ENCODE peak calls at places on chromosomes 6 and 20, in four cellular contexts. Q is GM06990, Z is body of pancreas, C is Panc1. K is an unnamed sample.

GRCh38 chr6:24683297-24684296 is 16.7 kb downstream of the ACOT13 start:
- DNase-seq in Q (no peak), Z (no peak), C (no peak), K (no peak)

GRCh38 chr6:63458480-63459115 is 113.7 kb upstream of the LOC128125822 start:
- DNase-seq in Q (no peak), Z (peak; percentile 32), C (no peak), K (peak; percentile 64)

GRCh38 chr6:159969921-159970320 is 1.0 kb downstream of the IGF2R start:
- DNase-seq in Q (no peak), Z (peak; percentile 71), C (no peak), K (no peak)

GRCh38 chr6:35063701-35064507 is 77.2 kb downstream of the TCP11 start:
- DNase-seq in Q (no peak), Z (no peak), C (no peak), K (no peak)

GRCh38 chr6:30931959-30932645 is at the start of gene SFTA2:
- DNase-seq in Q (no peak), Z (no peak), C (no peak), K (no peak)

GRCh38 chr20:14127831-14128230 is 132.5 kb downstream of the MACROD2 start:
- DNase-seq in Q (no peak), Z (no peak), C (no peak), K (no peak)

GRCh38 chr6:160790028-160790792 is 88.2 kb downstream of the PLG start:
- DNase-seq in Q (peak; percentile 44), Z (no peak), C (no peak), K (no peak)

GRCh38 chr6:14120556-14120955 is 3.0 kb downstream of the CD83 start:
- DNase-seq in Q (no peak), Z (no peak), C (no peak), K (no peak)

GRCh38 chr6:113458368-113459010 is 398.7 kb upstream of the MARCKS start:
- DNase-seq in Q (no peak), Z (no peak), C (no peak), K (no peak)

GRCh38 chr6:27608916-27609883 is 136.3 kb upstream of the ZNF184 start:
- DNase-seq in Q (no peak), Z (peak; percentile 26), C (peak; percentile 91), K (no peak)
- TF ChIP-seq CTCF in Q (peak; percentile 85), Z (peak; percentile 60), C (peak; percentile 96), K (peak; percentile 95)

DNA sequence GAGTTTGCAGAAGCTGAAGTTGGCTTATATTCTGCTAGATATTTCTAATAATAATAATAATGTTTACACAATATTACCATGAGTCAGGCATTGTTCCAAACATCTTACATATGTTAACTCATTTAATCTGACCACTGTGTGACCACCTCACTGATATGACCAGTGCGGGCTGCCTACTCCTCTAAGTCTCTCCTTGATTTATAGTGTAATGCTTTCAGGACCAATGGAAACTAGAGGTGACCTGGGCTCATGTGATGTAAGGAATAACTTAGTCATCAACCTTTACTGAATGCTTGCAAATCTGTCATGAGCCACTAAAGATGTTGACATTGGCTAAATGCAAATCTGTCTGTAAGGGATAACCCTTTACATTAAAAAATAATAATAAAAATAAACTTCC is 51.1 kb upstream of the GPR6 start:
- DNase-seq in Q (no peak), Z (no peak), C (peak; percentile 2), K (no peak)
- H3K4me3 ChIP-seq in Q (no peak overlapping the region), Z (no peak overlapping the region), C (no peak overlapping the region), K (no peak overlapping the region)

GRCh38 chr6:163014736-163015135 is 287.0 kb downstream of the PACRG start:
- DNase-seq in Q (no peak), Z (no peak), C (no peak), K (no peak)
- TF ChIP-seq CTCF in Q (no peak), Z (no peak), C (no peak), K (no peak)

GRCh38 chr20:9053108-9053507 is 15.8 kb upstream of the PLCB4 start:
- DNase-seq in Q (no peak), Z (no peak), C (no peak), K (no peak)

GRCh38 chr20:9054176-9054575 is 14.7 kb upstream of the PLCB4 start:
- DNase-seq in Q (no peak), Z (no peak), C (no peak), K (no peak)

GRCh38 chr20:9052136-9052535 is 16.8 kb upstream of the PLCB4 start:
- DNase-seq in Q (no peak), Z (no peak), C (no peak), K (no peak)

DNA sequence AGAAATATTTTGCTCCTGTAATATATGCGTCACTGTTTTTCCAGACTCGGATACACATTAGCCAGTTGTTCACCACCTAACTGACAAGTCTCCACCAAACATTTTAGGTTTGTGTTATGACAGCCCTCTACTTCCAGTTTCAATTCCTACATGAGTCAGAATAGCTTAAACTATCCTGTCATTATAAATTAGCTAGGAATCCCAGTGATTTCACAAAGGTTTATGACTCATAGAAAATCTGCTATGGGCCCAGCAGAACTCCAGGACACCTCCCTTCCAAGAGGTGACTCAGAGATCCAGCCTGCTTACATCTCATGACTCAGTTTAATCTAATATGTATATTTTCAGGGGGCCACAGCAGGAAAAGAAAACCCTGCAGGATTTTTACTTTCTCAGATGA is 17.4 kb upstream of the PLCB4 start:
- DNase-seq in Q (no peak), Z (peak; percentile 16), C (peak; percentile 30), K (peak; percentile 98)
- H3K4me3 ChIP-seq in Q (no peak overlapping the region), Z (no peak overlapping the region), C (no peak overlapping the region), K (no peak overlapping the region)

GRCh38 chr6:88481519-88481918 is 315.4 kb upstream of the CNR1 start:
- DNase-seq in Q (no peak), Z (no peak), C (no peak), K (no peak)
- TF ChIP-seq CTCF in Q (no peak), Z (no peak), C (no peak), K (no peak)

GRCh38 chr6:104951677-104952076 is 5.2 kb upstream of the LIN28B start:
- DNase-seq in Q (no peak), Z (no peak), C (no peak), K (no peak)

GRCh38 chr6:104954091-104954797 is 2.7 kb upstream of the LIN28B start:
- DNase-seq in Q (no peak), Z (no peak), C (no peak), K (no peak)

GRCh38 chr6:104955491-104955890 is 1.4 kb upstream of the LIN28B start:
- DNase-seq in Q (no peak), Z (no peak), C (no peak), K (no peak)

GRCh38 chr6:104952911-104953409 is 3.9 kb upstream of the LIN28B start:
- DNase-seq in Q (no peak), Z (no peak), C (no peak), K (no peak)

GRCh38 chr6:104953410-104953953 is 3.4 kb upstream of the LIN28B start:
- DNase-seq in Q (no peak), Z (no peak), C (no peak), K (no peak)
- H3K4me3 ChIP-seq in Q (no peak overlapping the region), Z (no peak overlapping the region), C (peak overlapping the region; percentile 28), K (no peak overlapping the region)

GRCh38 chr20:3407426-3408250 is at the start of gene DNAAF9:
- DNase-seq in Q (peak; percentile 73), Z (peak; percentile 79), C (no peak), K (no peak)
- TF ChIP-seq CTCF in Q (no peak), Z (peak; percentile 70), C (peak; percentile 58), K (peak; percentile 38)